ENCODE peak calls at places on chromosomes 3 and 15, in ten cellular contexts. N, W, P, E, F, Z, S, L, R and U are unnamed samples. For H3K4me1, the result is how much of the 10 kb centered on the place peaks cover.

GRCh38 chr3:59559721-59560514 is 510.1 kb upstream of the CFAP20DC start:
- DNase-seq in N (peak), W (no peak), P (no peak), E (peak), F (no peak), Z (no peak), S (no peak), L (no peak), R (peak), U (no peak)

GRCh38 chr15:50798684-50799083 is 33.2 kb upstream of the SPPL2A start:
- DNase-seq in N (no peak), W (no peak), P (no peak), E (peak), F (no peak), Z (no peak), S (no peak), L (no peak), R (peak), U (no peak)

GRCh38 chr3:69282191-69282590 is 103.7 kb downstream of the FRMD4B start:
- DNase-seq in N (no peak), W (no peak), P (peak), E (peak), F (no peak), Z (no peak), S (no peak), L (peak), R (peak), U (no peak)

GRCh38 chr15:91426412-91426811 is 326.4 kb downstream of the SV2B start:
- DNase-seq in N (no peak), W (no peak), P (no peak), E (peak), F (no peak), Z (no peak), S (no peak), L (no peak), R (peak), U (no peak)

GRCh38 chr3:186327912-186328487 is 34.0 kb downstream of the DGKG start:
- DNase-seq in N (no peak), W (no peak), P (no peak), E (no peak), F (no peak), Z (no peak), S (no peak), L (no peak), R (no peak), U (no peak)

GRCh38 chr3:98733778-98734281 is 29.3 kb upstream of the ST3GAL6 start:
- DNase-seq in N (no peak), W (no peak), P (no peak), E (peak), F (peak), Z (no peak), S (no peak), L (no peak), R (peak), U (no peak)

GRCh38 chr15:81315452-81316203 is 8.3 kb downstream of the STARD5 start:
- DNase-seq in N (no peak), W (no peak), P (no peak), E (no peak), F (peak), Z (no peak), S (no peak), L (no peak), R (no peak), U (no peak)

GRCh38 chr3:71509024-71509423 is 74.5 kb downstream of the FOXP1 start:
- DNase-seq in N (no peak), W (no peak), P (no peak), E (peak), F (no peak), Z (no peak), S (no peak), L (no peak), R (no peak), U (no peak)

GRCh38 chr15:71362987-71363968 is 248.0 kb downstream of the THSD4 start:
- DNase-seq in N (no peak), W (no peak), P (no peak), E (no peak), F (no peak), Z (no peak), S (no peak), L (no peak), R (no peak), U (no peak)

GRCh38 chr15:60572462-60573214 is 93.7 kb upstream of the ICE2 start:
- DNase-seq in N (no peak), W (no peak), P (no peak), E (no peak), F (no peak), Z (no peak), S (no peak), L (no peak), R (no peak), U (no peak)

GRCh38 chr15:25438601-25439455 is at the start of gene UBE3A:
- DNase-seq in N (peak), W (peak), P (peak), E (peak), F (peak), Z (peak), S (peak), L (peak), R (peak), U (peak)

GRCh38 chr3:59424268-59425010 is 374.6 kb upstream of the CFAP20DC start:
- DNase-seq in N (peak), W (no peak), P (peak), E (peak), F (no peak), Z (no peak), S (no peak), L (no peak), R (peak), U (no peak)

GRCh38 chr3:66822059-66823009 is 175.8 kb upstream of the KBTBD8 start:
- DNase-seq in N (peak), W (peak), P (peak), E (peak), F (no peak), Z (peak), S (peak), L (peak), R (peak), U (no peak)

GRCh38 chr3:38487323-38487722 is 8.8 kb upstream of the EXOG start:
- DNase-seq in N (no peak), W (no peak), P (no peak), E (no peak), F (no peak), Z (no peak), S (no peak), L (no peak), R (no peak), U (no peak)

GRCh38 chr3:111649180-111649579 is 54.0 kb upstream of the ZBED2 start:
- DNase-seq in N (no peak), W (no peak), P (no peak), E (peak), F (no peak), Z (no peak), S (no peak), L (no peak), R (no peak), U (no peak)

GRCh38 chr3:27686642-27687041 is 35.5 kb downstream of the EOMES start:
- DNase-seq in N (no peak), W (no peak), P (no peak), E (peak), F (no peak), Z (no peak), S (no peak), L (no peak), R (peak), U (no peak)

GRCh38 chr15:88613074-88613944 is 7.8 kb upstream of the AEN start:
- DNase-seq in N (no peak), W (no peak), P (no peak), E (peak), F (no peak), Z (no peak), S (no peak), L (no peak), R (no peak), U (no peak)

GRCh38 chr3:134353171-134353825 is 20.9 kb downstream of the AMOTL2 start:
- DNase-seq in N (no peak), W (no peak), P (no peak), E (no peak), F (peak), Z (no peak), S (no peak), L (no peak), R (no peak), U (no peak)

GRCh38 chr3:50410185-50410584 is 50.9 kb upstream of the TMEM115 start:
- DNase-seq in N (no peak), W (no peak), P (no peak), E (no peak), F (no peak), Z (no peak), S (no peak), L (no peak), R (no peak), U (no peak)

GRCh38 chr3:123783811-123784210 is 100.3 kb downstream of the MYLK start:
- DNase-seq in N (no peak), W (no peak), P (no peak), E (no peak), F (no peak), Z (no peak), S (no peak), L (no peak), R (no peak), U (no peak)

GRCh38 chr15:29670945-29671307 is 151.3 kb downstream of the TJP1 start:
- DNase-seq in N (peak), W (no peak), P (no peak), E (peak), F (no peak), Z (peak), S (no peak), L (no peak), R (peak), U (peak)

GRCh38 chr3:30609930-30610701 is 3.7 kb downstream of the TGFBR2 start:
- DNase-seq in N (no peak), W (no peak), P (no peak), E (no peak), F (no peak), Z (no peak), S (no peak), L (no peak), R (no peak), U (no peak)

GRCh38 chr3:137509354-137510045 is 254.6 kb upstream of the SOX14 start:
- DNase-seq in N (no peak), W (no peak), P (no peak), E (no peak), F (no peak), Z (no peak), S (no peak), L (no peak), R (no peak), U (no peak)

GRCh38 chr15:28942046-28942445 is 56.3 kb downstream of the APBA2 start:
- DNase-seq in N (peak), W (no peak), P (no peak), E (no peak), F (peak), Z (peak), S (peak), L (peak), R (no peak), U (no peak)

DNA sequence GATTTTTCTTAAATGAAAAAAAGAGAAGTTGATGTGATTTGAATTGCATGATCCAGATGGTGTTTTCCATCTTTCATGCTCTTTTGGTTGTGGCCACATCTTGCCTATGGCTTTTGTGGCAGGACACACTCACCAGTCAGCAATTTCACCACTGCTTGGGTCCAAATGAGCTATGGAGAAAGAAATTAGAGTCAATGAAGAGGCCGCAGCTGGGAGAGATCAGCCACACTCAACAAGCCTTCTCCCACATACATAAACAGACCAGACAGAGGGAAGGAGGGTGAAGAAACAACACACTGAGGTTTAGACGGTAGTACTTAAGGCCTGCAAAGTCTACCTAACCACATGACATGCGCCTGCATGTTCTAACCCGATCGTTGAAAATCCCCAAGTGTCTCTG is 110.7 kb upstream of the CDIN1 start:
- DNase-seq in N (no peak), W (no peak), P (no peak), E (peak), F (no peak), Z (no peak), S (no peak), L (no peak), R (peak), U (no peak)
- H3K4me3 ChIP-seq in N (no peak), W (no peak), P (no peak), E (no peak), F (no peak), Z (no peak), S (no peak), L (no peak), R (no peak), U (no peak)

DNA sequence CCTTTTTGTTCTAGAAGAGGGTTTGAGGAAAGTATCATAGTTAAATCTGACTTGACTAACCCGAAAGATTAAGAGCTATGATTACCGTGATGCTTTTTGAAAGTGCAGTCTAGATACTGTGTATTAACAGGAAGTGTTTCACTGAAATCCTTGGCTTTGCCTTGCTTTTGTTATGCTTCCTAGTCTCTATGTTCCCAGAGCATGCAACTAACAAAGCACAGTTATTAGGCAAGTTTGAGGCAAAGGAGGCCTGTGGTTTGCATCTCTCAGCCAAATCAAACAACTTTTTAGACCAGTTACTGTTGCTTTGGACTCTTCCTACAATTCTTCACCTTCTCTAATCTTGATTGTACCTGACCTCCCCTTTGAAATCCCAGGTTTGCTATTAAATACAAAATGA is 3.9 kb downstream of the LXN start:
- DNase-seq in N (no peak), W (no peak), P (no peak), E (peak), F (no peak), Z (no peak), S (no peak), L (no peak), R (no peak), U (no peak)
- H3K4me1 ChIP-seq in N (under half), W (under half), P (under half), E (under half), F (under half), Z (under half), S (under half), L (under half), R (under half), U (under half)

DNA sequence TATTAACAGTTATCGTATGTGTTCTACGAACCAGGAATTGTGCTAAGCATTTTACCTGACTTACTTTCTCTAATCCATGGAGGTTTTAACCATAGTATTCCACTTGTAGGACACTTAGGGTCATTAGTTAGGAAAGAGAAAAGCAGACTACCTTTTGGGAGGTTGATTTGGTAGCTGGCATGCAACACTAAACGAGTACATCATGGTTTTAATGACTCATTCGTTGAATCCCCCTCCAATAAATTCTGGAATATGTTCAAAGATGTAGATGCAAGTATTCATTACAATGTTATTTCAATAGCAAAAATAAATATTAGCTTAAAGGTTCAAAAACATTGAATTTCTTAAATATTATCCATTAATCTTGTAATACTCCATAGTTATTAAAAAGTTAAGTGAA is 162.5 kb downstream of the FMN1 start:
- DNase-seq in N (no peak), W (no peak), P (no peak), E (peak), F (no peak), Z (no peak), S (no peak), L (no peak), R (no peak), U (no peak)
- H3K27ac ChIP-seq in N (no peak), W (no peak), P (no peak), E (no peak), F (no peak), Z (no peak), S (no peak), L (no peak), R (no peak), U (no peak)

GRCh38 chr3:52795298-52795900 is 803 bp downstream of the ITIH3 start:
- DNase-seq in N (no peak), W (no peak), P (no peak), E (no peak), F (no peak), Z (no peak), S (no peak), L (no peak), R (no peak), U (no peak)
- H3K4me3 ChIP-seq in N (no peak), W (no peak), P (no peak), E (no peak), F (no peak), Z (no peak), S (no peak), L (no peak), R (no peak), U (no peak)

GRCh38 chr15:70272565-70273355 is 175.0 kb upstream of the TLE3 start:
- DNase-seq in N (no peak), W (no peak), P (no peak), E (no peak), F (peak), Z (no peak), S (no peak), L (no peak), R (no peak), U (no peak)
- H3K4me1 ChIP-seq in N (under half), W (under half), P (under half), E (under half), F (under half), Z (under half), S (under half), L (under half), R (under half), U (under half)

GRCh38 chr3:4675704-4676103 is 182.6 kb downstream of the ITPR1 start:
- DNase-seq in N (no peak), W (no peak), P (no peak), E (no peak), F (no peak), Z (no peak), S (no peak), L (no peak), R (no peak), U (no peak)

GRCh38 chr3:4672727-4673126 is 179.6 kb downstream of the ITPR1 start:
- DNase-seq in N (no peak), W (no peak), P (no peak), E (no peak), F (no peak), Z (no peak), S (no peak), L (no peak), R (no peak), U (no peak)

GRCh38 chr3:4670352-4670751 is 177.2 kb downstream of the ITPR1 start:
- DNase-seq in N (no peak), W (no peak), P (no peak), E (no peak), F (no peak), Z (no peak), S (no peak), L (no peak), R (no peak), U (no peak)

GRCh38 chr3:4678320-4678719 is 185.2 kb downstream of the ITPR1 start:
- DNase-seq in N (no peak), W (no peak), P (no peak), E (peak), F (no peak), Z (no peak), S (no peak), L (no peak), R (no peak), U (no peak)

GRCh38 chr3:4674216-4674615 is 181.1 kb downstream of the ITPR1 start:
- DNase-seq in N (no peak), W (no peak), P (no peak), E (peak), F (no peak), Z (no peak), S (no peak), L (no peak), R (no peak), U (no peak)
- H3K27ac ChIP-seq in N (no peak), W (no peak), P (no peak), E (no peak), F (no peak), Z (no peak), S (no peak), L (no peak), R (no peak), U (no peak)

DNA sequence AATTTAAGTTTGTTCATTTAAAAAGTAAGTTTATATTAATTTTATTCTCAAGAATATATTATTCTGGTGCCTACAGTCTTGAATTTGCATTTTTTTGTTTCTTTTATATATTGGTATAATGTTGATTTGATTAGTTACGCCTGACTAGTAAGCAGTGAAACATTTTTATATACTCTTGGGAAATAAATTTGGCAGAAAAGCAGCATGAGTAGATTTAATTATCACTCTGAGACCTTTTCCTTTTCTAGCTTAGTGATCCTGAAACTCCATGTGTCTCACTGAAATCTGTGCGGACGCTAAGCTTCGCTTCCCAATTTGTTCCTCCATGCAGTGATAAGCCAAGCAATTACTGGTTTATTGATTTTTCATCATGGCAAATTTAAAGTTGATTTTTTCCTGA is 87.3 kb upstream of the MLF1 start:
- DNase-seq in N (no peak), W (no peak), P (no peak), E (no peak), F (no peak), Z (no peak), S (no peak), L (no peak), R (no peak), U (no peak)
- H3K4me3 ChIP-seq in N (no peak), W (no peak), P (no peak), E (no peak), F (no peak), Z (no peak), S (no peak), L (no peak), R (no peak), U (no peak)

DNA sequence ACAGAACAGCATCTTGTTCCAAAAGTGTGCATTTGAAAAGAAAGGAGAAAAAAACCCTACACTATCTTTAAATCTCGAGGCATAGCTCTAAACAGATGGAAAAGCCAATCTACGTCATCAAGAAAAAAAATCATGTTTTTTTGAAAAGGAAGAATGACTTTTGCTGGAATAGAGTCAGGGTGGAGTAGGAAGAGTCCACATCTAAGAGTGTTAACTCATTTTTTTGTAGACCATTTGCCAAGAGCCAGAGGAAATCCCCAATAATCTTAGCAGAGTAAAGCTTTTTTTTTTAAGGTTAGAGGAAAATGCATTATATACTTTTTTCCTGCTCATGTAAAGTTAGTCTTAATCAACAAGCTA is 23.7 kb downstream of the ABI3BP start:
- DNase-seq in N (no peak), W (no peak), P (no peak), E (no peak), F (no peak), Z (no peak), S (no peak), L (no peak), R (no peak), U (no peak)
- H3K4me1 ChIP-seq in N (under half), W (under half), P (under half), E (under half), F (under half), Z (under half), S (under half), L (under half), R (under half), U (under half)